ENCODE peak calls at places on chromosomes 5 and 9, in five cellular contexts. V, R, D, U and W are unnamed samples.

GRCh38 chr5:107011530-107012115 is 659.1 kb downstream of the EFNA5 start:
- DNase-seq in V (no peak), R (no peak), D (no peak), U (no peak), W (no peak)

GRCh38 chr5:758698-759053 is 25.9 kb downstream of the ZDHHC11B start:
- DNase-seq in V (no peak), R (peak; percentile 51), D (no peak), U (no peak), W (no peak)

GRCh38 chr9:125391704-125392103 is 130.1 kb downstream of the GAPVD1 start:
- DNase-seq in V (no peak), R (no peak), D (no peak), U (no peak), W (no peak)

GRCh38 chr5:1103505-1104326 is 8.1 kb downstream of the SLC12A7 start:
- DNase-seq in V (no peak), R (no peak), D (peak; percentile 84), U (no peak), W (no peak)

GRCh38 chr5:96881511-96882115 is 5.3 kb downstream of the ERAP2 start:
- DNase-seq in V (no peak), R (no peak), D (no peak), U (no peak), W (no peak)

GRCh38 chr9:82597225-82598158 is 465.4 kb downstream of the RASEF start:
- DNase-seq in V (no peak), R (no peak), D (no peak), U (no peak), W (no peak)

GRCh38 chr9:35908484-35909125 is 685 bp upstream of the SPAAR start:
- DNase-seq in V (peak; percentile 80), R (no peak), D (peak; percentile 66), U (no peak), W (peak; percentile 53)

GRCh38 chr9:4334439-4334838 is 34.6 kb upstream of the GLIS3 start:
- DNase-seq in V (no peak), R (no peak), D (peak; percentile 60), U (no peak), W (no peak)

GRCh38 chr9:70030156-70030555 is 13.5 kb upstream of the MAMDC2 start:
- DNase-seq in V (no peak), R (no peak), D (no peak), U (no peak), W (no peak)